ENCODE peak calls at places on chromosome X, in four cellular contexts. G is heart right ventricle, Y is GM23248, Z is heart left ventricle. L is an unnamed sample. For H3K36me3, the result is how much of the 10 kb centered on the place peaks cover.

GRCh38 chrX:119783026-119783425 is 8.4 kb downstream of the RPL39 start:
- DNase-seq in G (no peak), Y (no peak), Z (no peak), L (peak)

GRCh38 chrX:49120104-49120503 is 3.4 kb downstream of the GPKOW start:
- DNase-seq in G (no peak), Y (no peak), Z (no peak), L (no peak)

GRCh38 chrX:135295238-135295943 is 13.9 kb upstream of the ETDC start:
- DNase-seq in G (peak), Y (no peak), Z (peak), L (peak)

GRCh38 chrX:10726647-10727046 is 106.3 kb upstream of the MID1 start:
- DNase-seq in G (no peak), Y (peak), Z (no peak), L (no peak)

GRCh38 chrX:17692709-17693346 is 44.5 kb upstream of the SCML1 start:
- DNase-seq in G (no peak), Y (peak), Z (no peak), L (no peak)

GRCh38 chrX:100663651-100664050 is 19.7 kb downstream of the SRPX2 start:
- DNase-seq in G (no peak), Y (no peak), Z (no peak), L (no peak)

GRCh38 chrX:134631404-134632346 is 26.6 kb downstream of the PLAC1 start:
- DNase-seq in G (no peak), Y (peak), Z (no peak), L (no peak)

GRCh38 chrX:47361538-47362511 is 8.6 kb upstream of the ZNF157 start:
- DNase-seq in G (peak), Y (peak), Z (peak), L (no peak)

GRCh38 chrX:107747596-107748161 is 27.9 kb downstream of the TSC22D3 start:
- DNase-seq in G (no peak), Y (peak), Z (no peak), L (no peak)

GRCh38 chrX:45126158-45126557 is 74.5 kb downstream of the DIPK2B start:
- DNase-seq in G (no peak), Y (no peak), Z (no peak), L (no peak)

GRCh38 chrX:18971506-18971905 is 12.4 kb downstream of the PHKA2 start:
- DNase-seq in G (no peak), Y (no peak), Z (no peak), L (no peak)

GRCh38 chrX:102978594-102978993 is 41.5 kb downstream of the RAB40AL start:
- DNase-seq in G (no peak), Y (no peak), Z (no peak), L (no peak)

GRCh38 chrX:132591719-132592275 is 103.0 kb upstream of the MBNL3 start:
- DNase-seq in G (no peak), Y (no peak), Z (no peak), L (no peak)

GRCh38 chrX:3501833-3502535 is 155.5 kb upstream of the MXRA5 start:
- DNase-seq in G (no peak), Y (peak), Z (peak), L (no peak)

GRCh38 chrX:98068210-98068609 is 1184.5 kb downstream of the RPA4 start:
- DNase-seq in G (no peak), Y (no peak), Z (no peak), L (no peak)

GRCh38 chrX:122004127-122004526 is 956.7 kb downstream of the GLUD2 start:
- DNase-seq in G (no peak), Y (no peak), Z (no peak), L (peak)

GRCh38 chrX:16618422-16618821 is 31.5 kb upstream of the S100G start:
- DNase-seq in G (no peak), Y (no peak), Z (no peak), L (no peak)

GRCh38 chrX:16610121-16610565 is 39.8 kb upstream of the S100G start:
- DNase-seq in G (no peak), Y (peak), Z (no peak), L (no peak)

GRCh38 chrX:16617382-16617781 is 32.6 kb upstream of the S100G start:
- DNase-seq in G (no peak), Y (no peak), Z (no peak), L (no peak)

GRCh38 chrX:16612257-16612987 is 37.5 kb upstream of the S100G start:
- DNase-seq in G (no peak), Y (no peak), Z (no peak), L (no peak)
- H3K36me3 ChIP-seq in G (under half), Y (under half), Z (under half), L (under half)

GRCh38 chrX:9151772-9152307 is 117.9 kb upstream of the FAM9B start:
- DNase-seq in G (no peak), Y (no peak), Z (no peak), L (no peak)

GRCh38 chrX:9147631-9148189 is 113.8 kb upstream of the FAM9B start:
- DNase-seq in G (no peak), Y (no peak), Z (no peak), L (no peak)

GRCh38 chrX:9147086-9147485 is 113.2 kb upstream of the FAM9B start:
- DNase-seq in G (no peak), Y (no peak), Z (no peak), L (no peak)

GRCh38 chrX:9148626-9149385 is 114.9 kb upstream of the FAM9B start:
- DNase-seq in G (no peak), Y (peak), Z (no peak), L (no peak)

DNA sequence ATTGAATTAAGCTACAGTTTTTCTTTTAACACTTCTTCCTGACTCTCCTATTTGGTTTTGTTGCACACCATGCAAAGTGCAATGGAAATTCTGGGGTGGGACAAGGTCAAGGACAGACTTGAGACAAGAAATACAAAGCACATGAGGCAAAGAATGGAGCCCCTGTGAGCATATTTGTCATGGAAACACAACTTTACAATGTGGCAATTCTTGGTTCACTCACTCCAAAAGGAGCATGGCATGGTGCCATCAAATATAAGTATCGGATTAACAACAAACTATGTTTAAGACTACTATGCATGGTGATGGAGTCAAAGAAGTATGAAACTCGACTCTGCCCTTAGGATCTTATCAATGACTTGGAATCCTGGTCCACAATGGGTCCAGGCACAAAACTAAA is 115.9 kb upstream of the FAM9B start:
- DNase-seq in G (no peak), Y (peak), Z (no peak), L (no peak)
- H3K36me3 ChIP-seq in G (under half), Y (under half), Z (under half), L (under half)

GRCh38 chrX:7314425-7314824 is 166.5 kb upstream of the PUDP start:
- DNase-seq in G (no peak), Y (no peak), Z (no peak), L (no peak)
- H3K36me3 ChIP-seq in G (under half), Y (under half), Z (under half), L (under half)

DNA sequence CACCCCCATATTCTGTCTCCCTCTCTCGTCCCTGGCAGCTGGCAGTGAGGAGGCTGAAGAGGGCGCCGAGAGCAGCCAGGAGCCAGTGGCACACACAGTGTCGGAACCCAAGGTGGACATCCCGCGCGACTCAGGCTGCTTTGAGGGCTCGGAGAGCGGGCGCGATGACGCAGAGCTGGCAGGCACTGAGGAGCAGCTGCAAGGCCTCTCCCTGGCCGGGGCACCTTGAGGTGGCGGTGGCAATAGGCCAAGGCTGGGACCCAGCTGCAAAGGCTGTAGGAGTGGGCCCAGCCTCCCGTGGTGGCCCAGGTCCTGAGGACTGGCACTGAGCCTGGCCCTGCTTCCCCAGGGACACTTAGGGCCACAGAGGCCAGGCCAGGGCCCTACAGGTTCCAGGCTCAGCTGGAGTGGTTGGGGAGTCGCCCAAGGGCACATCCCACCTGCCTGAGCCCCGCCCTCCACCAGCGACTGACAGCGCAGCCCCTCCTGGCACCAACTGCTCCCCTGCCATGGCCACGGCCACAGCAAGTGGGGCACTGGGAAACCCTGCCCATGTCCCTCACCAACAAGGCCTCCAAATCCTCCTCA is 13.9 kb downstream of the SASH3 start:
- DNase-seq in G (no peak), Y (no peak), Z (no peak), L (no peak)
- H3K36me3 ChIP-seq in G (under half), Y (under half), Z (under half), L (half or more)

GRCh38 chrX:40145001-40145631 is 47.4 kb upstream of the BCOR start:
- DNase-seq in G (no peak), Y (peak), Z (peak), L (no peak)

GRCh38 chrX:40146471-40147398 is 49.0 kb upstream of the BCOR start:
- DNase-seq in G (peak), Y (peak), Z (no peak), L (no peak)

GRCh38 chrX:40144576-40144975 is 46.8 kb upstream of the BCOR start:
- DNase-seq in G (no peak), Y (no peak), Z (no peak), L (no peak)

GRCh38 chrX:40147399-40148188 is 49.8 kb upstream of the BCOR start:
- DNase-seq in G (no peak), Y (no peak), Z (no peak), L (no peak)

DNA sequence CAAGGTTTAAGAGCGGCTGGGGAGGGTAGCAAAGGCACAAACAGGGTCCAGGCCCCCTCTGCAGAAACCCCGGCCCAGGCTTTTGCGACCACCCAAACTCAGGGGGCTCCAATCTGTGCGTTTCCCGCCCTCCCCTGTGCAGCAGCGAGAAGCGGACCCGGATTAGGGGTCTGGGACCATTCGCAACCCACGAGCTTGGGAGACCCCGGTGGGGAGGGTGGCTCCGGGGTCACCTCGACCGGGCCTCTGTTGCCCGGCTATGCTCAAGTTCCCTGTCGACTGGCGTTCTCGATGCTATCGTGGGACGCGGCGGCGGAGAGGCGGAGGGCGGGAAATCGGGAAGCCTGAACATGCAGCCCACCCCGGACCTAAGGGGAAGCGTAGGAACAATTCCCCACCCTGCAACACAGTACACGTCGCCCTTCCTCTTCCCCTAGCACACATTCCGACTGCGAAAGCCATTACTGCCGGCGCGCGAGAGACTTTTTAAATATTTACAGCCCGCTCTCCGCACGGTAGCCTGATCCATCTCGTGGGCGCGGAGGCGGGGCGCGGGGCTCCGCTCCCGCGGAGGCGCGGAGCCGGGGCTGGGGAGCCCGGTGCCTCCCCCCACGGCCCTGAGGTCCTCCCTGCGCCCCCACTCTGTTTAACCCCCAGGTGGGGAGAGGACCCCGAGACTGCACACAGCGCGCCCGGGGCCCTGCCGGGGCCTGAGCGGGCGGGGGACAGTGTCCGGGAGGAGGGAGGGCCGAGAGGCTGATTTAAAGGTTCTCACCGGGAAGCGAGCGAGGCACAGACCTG is 48.1 kb upstream of the BCOR start:
- DNase-seq in G (no peak), Y (peak), Z (peak), L (no peak)
- H3K36me3 ChIP-seq in G (under half), Y (under half), Z (under half), L (under half)

GRCh38 chrX:154359362-154360154 is 14.9 kb downstream of the FLNA start:
- DNase-seq in G (no peak), Y (no peak), Z (no peak), L (no peak)

GRCh38 chrX:154363706-154364439 is 10.6 kb downstream of the FLNA start:
- DNase-seq in G (no peak), Y (no peak), Z (no peak), L (no peak)

GRCh38 chrX:154360155-154360713 is 14.2 kb downstream of the FLNA start:
- DNase-seq in G (no peak), Y (no peak), Z (no peak), L (no peak)

GRCh38 chrX:154365052-154365600 is 9.3 kb downstream of the FLNA start:
- DNase-seq in G (peak), Y (no peak), Z (no peak), L (no peak)

DNA sequence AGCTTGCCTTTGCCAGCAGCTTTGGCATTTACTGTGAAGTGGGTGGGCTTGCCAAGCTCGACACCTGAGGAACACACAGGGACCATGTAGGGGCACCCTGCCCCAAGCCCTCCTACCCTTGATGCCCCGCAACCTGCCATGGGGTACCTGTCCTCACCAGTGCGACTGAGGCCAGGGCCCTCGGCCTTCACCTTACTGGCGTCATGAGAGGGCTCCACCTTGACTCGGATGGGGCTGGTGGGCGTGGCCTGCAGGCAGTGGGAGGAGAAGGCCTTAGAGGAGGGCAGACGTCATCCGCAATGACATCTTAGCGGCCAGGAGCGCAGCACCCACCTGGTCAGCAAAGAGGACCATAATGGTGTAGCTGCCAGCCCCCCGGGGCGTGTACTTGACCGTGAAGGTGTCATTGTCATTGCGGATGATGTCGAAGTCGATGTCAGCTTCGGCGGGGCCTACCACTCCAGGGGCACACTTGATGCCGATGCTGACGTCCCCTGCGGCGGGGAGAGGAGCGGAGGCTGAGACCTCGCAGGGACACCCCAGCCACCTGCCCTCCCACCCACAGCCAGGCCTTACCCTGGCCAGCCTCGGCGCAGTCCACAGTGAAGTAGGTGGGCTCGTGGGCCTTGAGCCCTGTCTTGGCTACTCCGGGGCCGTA is 12.2 kb downstream of the FLNA start:
- DNase-seq in G (no peak), Y (no peak), Z (no peak), L (no peak)
- H3K36me3 ChIP-seq in G (half or more), Y (under half), Z (half or more), L (half or more)

DNA sequence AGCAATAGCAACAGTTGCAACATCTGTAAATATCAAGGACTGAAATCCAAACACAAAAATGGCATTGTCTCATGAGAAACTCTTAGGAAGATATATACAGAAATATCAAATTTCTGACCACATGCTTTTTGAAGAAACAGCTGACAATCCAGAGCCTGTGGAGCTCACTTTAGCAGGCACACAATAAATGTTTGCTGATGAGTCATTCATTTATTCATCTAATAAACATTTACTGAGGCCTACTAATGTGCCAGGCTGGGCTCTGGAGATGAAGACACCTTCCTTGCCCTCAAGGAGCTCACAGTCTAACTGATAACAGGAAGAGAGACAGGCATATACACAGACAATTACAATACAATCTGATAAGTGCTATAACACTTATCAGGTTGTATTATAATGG is 17.0 kb upstream of the ZCCHC13 start:
- DNase-seq in G (no peak), Y (peak), Z (no peak), L (no peak)
- H3K36me3 ChIP-seq in G (under half), Y (under half), Z (under half), L (under half)

GRCh38 chrX:53563324-53563723 is 123.2 kb downstream of the HUWE1 start:
- DNase-seq in G (no peak), Y (no peak), Z (no peak), L (no peak)
- H3K36me3 ChIP-seq in G (half or more), Y (under half), Z (half or more), L (half or more)

DNA sequence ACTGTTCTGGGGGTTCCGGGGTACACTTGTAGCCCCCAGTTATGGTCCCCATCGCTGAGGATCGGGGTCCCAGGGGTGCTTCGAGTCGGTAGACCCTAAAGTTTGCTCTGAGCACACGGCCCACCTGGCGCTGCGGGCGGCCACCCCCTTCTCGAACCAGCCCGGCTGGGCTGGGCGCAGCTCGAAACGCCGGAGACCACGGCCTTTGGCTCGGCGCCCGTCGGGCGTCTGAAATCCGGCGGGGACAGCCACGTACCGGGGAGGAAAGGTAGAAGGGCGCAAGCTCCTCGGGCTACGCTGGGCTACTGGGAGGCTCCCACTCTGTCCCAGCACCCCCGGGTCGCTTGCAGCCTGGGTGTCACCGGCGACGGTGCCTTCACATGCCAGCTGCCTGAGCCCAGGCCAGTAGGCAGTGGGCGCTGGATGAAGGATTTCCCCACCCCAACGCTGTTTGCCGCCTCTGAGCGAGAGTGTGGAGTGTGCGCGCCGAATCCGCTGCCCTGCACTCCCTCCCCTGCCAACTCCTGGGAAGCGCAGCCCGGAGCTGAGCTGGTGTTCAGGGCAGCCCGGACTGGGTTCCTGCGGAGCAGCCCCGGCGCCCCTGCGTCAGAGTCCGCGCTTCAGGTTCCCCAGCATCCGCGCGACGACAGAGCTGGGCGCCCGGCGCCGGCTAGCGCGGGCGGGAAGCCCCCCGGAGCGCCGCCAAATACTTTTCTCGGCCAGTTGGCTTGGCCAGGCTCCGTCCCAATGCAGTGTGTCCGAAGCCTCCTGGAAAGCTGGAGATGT is 637 bp downstream of the MAMLD1 start:
- DNase-seq in G (peak), Y (peak), Z (peak), L (peak)
- H3K36me3 ChIP-seq in G (under half), Y (under half), Z (under half), L (under half)

DNA sequence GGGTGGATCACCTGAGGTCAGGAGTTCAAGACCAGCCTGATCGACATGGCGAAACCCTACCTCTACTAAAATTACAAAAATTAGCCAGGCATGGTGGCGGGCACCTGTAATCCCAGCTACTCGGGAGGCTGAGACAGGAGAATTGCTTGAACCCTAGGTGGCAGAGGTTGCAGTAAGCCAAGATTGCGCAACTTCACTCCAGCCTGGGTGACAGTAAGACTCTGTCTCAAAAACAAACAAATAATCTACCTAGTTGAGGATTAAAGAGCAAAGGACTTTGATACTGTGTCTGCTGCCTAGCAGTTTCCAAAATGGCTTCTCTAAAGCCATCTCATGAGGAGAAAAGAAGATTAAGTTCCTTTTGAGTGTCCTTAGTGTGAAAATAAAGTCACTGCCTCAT is 37.8 kb downstream of the SMS start:
- DNase-seq in G (no peak), Y (no peak), Z (no peak), L (no peak)
- H3K36me3 ChIP-seq in G (half or more), Y (under half), Z (under half), L (under half)